ENCODE peak calls at places on chromosomes 5 and 9, in four cellular contexts. B is small intestine; R is gastrocnemius medialis; J is CD4-positive, CD25-positive, alpha-beta regulatory T cell. L is an unnamed sample.

GRCh38 chr5:150612905-150613670 is 27.4 kb upstream of the SYNPO start:
- DNase-seq in B (no peak), R (peak; percentile 58), J (no peak), L (no peak)

GRCh38 chr5:115898656-115899055 is 56.9 kb downstream of the AP3S1 start:
- DNase-seq in B (no peak), R (no peak), J (no peak), L (no peak)

GRCh38 chr9:94743035-94743954 is 16.8 kb downstream of the AOPEP start:
- DNase-seq in B (no peak), R (no peak), J (no peak), L (no peak)

GRCh38 chr5:135593886-135594285 is 15.1 kb upstream of the CXCL14 start:
- DNase-seq in B (no peak), R (no peak), J (no peak), L (no peak)

GRCh38 chr9:105299190-105299854 is 54.9 kb downstream of the SLC44A1 start:
- DNase-seq in B (peak; percentile 92), R (no peak), J (peak; percentile 28), L (no peak)

GRCh38 chr5:17216974-17217325 is 481 bp upstream of the BASP1 start:
- DNase-seq in B (no peak), R (no peak), J (no peak), L (peak; percentile 53)

GRCh38 chr5:78787763-78788162 is 139.2 kb upstream of the LHFPL2 start:
- DNase-seq in B (no peak), R (no peak), J (no peak), L (no peak)

GRCh38 chr9:96423985-96424336 is 5.8 kb upstream of the ZNF367 start:
- DNase-seq in B (no peak), R (no peak), J (no peak), L (no peak)

GRCh38 chr5:100838048-100838473 is 65.0 kb downstream of the ST8SIA4 start:
- DNase-seq in B (no peak), R (no peak), J (peak; percentile 24), L (no peak)

GRCh38 chr5:149217802-149218153 is 53.9 kb upstream of the AFAP1L1 start:
- DNase-seq in B (no peak), R (no peak), J (no peak), L (no peak)

GRCh38 chr5:72842816-72843215 is 26.4 kb downstream of the TNPO1 start:
- DNase-seq in B (peak; percentile 30), R (peak; percentile 48), J (no peak), L (no peak)

GRCh38 chr5:151717390-151717789 is 30.7 kb upstream of the SPARC start:
- DNase-seq in B (no peak), R (no peak), J (no peak), L (no peak)

GRCh38 chr9:102499468-102499867 is 495.7 kb upstream of the CYLC2 start:
- DNase-seq in B (no peak), R (no peak), J (no peak), L (no peak)

GRCh38 chr5:56415356-56415765 is 182.2 kb upstream of the ANKRD55 start:
- DNase-seq in B (peak; percentile 25), R (peak; percentile 51), J (peak; percentile 18), L (peak; percentile 59)

GRCh38 chr9:2628926-2629325 is 7.3 kb downstream of the VLDLR start:
- DNase-seq in B (no peak), R (no peak), J (no peak), L (no peak)

GRCh38 chr5:109945723-109946480 is 256.2 kb downstream of the MAN2A1 start:
- DNase-seq in B (no peak), R (no peak), J (no peak), L (no peak)

GRCh38 chr5:109950634-109951033 is 260.9 kb downstream of the MAN2A1 start:
- DNase-seq in B (no peak), R (no peak), J (no peak), L (no peak)

GRCh38 chr5:109945097-109945678 is 255.5 kb downstream of the MAN2A1 start:
- DNase-seq in B (no peak), R (no peak), J (no peak), L (no peak)

GRCh38 chr5:109946610-109947009 is 256.9 kb downstream of the MAN2A1 start:
- DNase-seq in B (no peak), R (no peak), J (no peak), L (no peak)

DNA sequence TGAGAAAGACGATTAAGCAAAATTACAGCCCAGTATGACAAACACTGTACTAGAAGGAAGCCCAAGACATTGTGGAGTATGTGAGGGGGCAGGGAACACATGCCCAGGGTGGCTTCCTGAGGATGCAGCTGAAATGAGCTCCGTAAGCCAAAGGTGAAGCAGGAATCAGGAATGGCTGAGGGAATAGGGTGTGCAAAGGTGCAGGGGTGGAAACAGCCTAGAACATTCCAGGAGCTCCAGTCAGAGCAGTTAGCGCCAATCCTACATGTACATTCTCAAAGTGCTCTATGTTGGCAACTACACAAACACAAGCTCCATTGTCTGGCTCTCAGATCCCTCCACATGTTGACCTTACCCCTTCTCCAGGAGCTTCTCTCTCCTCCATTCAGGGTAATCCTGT is 257.9 kb downstream of the MAN2A1 start:
- DNase-seq in B (no peak), R (no peak), J (no peak), L (no peak)
- H3K4me3 ChIP-seq in B (no peak overlapping the region), R (no peak overlapping the region), J (no peak overlapping the region), L (no peak overlapping the region)

DNA sequence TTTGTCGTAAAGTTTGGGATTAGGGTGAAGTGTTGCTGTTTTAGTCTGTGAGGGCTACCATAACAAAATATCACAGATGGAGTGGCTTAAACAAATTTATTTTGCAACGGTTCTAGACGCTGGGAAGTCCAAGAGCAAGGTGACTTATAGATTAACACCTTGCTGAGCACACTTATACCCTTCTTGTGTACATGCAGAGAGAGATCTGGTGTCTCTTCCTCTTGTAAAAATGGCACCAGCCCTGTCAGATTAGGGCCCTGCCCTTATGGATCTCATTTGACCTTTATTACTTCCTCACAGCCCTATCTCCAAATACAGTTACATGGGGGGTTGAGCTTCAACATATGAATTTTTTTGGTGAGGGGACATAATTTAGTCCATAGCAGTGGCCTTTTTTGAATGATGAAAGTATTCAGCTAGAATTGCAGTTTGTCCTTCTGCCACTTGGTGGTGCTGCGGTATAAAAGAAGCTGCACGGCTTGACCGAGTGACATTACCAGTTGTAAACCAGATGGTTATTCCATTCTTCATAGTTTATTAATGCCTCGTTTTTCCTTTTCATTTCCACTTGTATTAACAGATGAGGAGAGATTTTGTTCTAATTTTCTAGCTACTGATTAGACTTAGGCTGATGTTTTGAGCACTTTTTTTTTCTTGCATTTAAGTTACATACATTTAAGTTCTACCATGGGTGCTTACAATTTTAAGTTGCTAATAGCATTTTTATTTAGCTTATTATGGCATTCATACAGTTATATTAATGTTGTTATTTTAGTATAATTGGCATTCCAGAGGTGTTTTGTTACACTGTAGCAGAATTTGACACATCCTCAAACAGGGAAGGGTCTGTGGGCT is 19.4 kb downstream of the DCP2 start:
- DNase-seq in B (peak; percentile 71), R (peak; percentile 51), J (peak; percentile 76), L (peak; percentile 45)
- H3K27ac ChIP-seq in B (no peak overlapping the region), R (no peak overlapping the region), J (no peak overlapping the region), L (no peak overlapping the region)

DNA sequence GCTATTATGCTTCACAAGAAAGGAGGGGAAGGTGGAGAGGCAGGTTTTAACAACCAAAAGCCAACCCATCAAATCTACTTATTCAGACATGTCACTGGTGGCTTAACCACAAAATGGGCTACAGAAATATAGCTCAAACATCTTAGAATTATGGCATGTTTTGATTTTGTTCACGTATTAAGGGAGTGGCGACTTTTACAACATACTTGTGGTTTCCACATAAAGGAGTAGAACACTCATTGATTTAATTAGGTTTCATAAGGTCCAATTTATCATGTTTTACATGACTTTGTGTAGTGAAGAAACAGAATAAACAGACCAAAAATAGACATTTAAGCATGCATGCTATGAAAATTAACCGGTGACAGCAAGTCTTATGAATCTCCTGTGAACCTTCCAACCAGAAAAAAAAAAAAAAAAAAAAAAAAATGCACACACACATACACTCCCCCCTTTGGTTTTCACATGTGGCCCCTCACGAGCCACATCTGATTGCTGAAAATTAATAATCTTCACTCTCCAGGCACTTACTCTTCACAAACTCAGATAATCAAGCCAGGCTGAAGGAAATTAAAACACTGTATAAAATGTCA is 5.4 kb downstream of the ZNF608 start:
- DNase-seq in B (no peak), R (no peak), J (no peak), L (no peak)
- H3K4me3 ChIP-seq in B (no peak overlapping the region), R (no peak overlapping the region), J (no peak overlapping the region), L (peak overlapping the region; percentile 47)

GRCh38 chr5:29588276-29588675 is 1605.2 kb upstream of the CDH6 start:
- DNase-seq in B (no peak), R (no peak), J (no peak), L (no peak)
- H3K27ac ChIP-seq in B (no peak overlapping the region), R (no peak overlapping the region), J (no peak overlapping the region), L (no peak overlapping the region)

GRCh38 chr5:147451125-147451524 is 58.7 kb downstream of the DPYSL3 start:
- DNase-seq in B (no peak), R (no peak), J (no peak), L (no peak)
- H3K4me3 ChIP-seq in B (no peak overlapping the region), R (no peak overlapping the region), J (no peak overlapping the region), L (no peak overlapping the region)